ENCODE peak calls at places on chromosomes 16 and 17, in five cellular contexts. A is AG04450, H is T-cell, K is AG09319, J is KG1. I is an unnamed sample.

GRCh38 chr17:75194879-75195278 is 10.6 kb upstream of the NUP85 start:
- DNase-seq in J (no peak), A (no peak), K (no peak), H (no peak), I (no peak)

GRCh38 chr17:31533546-31534155 is 142.2 kb downstream of the RAB11FIP4 start:
- DNase-seq in K (peak; percentile 30), H (no peak), J (no peak), A (peak; percentile 64), I (peak; percentile 6)

GRCh38 chr16:50616883-50617629 is 64.1 kb downstream of the SNX20 start:
- DNase-seq in K (no peak), A (no peak), H (no peak), J (no peak), I (no peak)

GRCh38 chr17:39813631-39814030 is 50.5 kb downstream of the IKZF3 start:
- DNase-seq in J (no peak), A (no peak), K (no peak), H (peak; percentile 52), I (no peak)

GRCh38 chr16:12317856-12318591 is 341.5 kb downstream of the SNX29 start:
- DNase-seq in J (no peak), K (no peak), H (no peak), A (no peak), I (no peak)

GRCh38 chr17:7747586-7747985 is 30.0 kb downstream of the DNAH2 start:
- DNase-seq in H (no peak), A (peak; percentile 23), J (no peak), K (no peak), I (no peak)

GRCh38 chr17:67652433-67652832 is 65.3 kb upstream of the NOL11 start:
- DNase-seq in H (no peak), A (no peak), J (no peak), K (no peak), I (no peak)

GRCh38 chr16:79250457-79251098 is 350.0 kb downstream of the MAF start:
- DNase-seq in K (no peak), A (no peak), J (no peak), H (no peak), I (no peak)

GRCh38 chr17:8121531-8122390 is 2.1 kb downstream of the HES7 start:
- DNase-seq in K (no peak), A (no peak), J (peak; percentile 23), H (no peak), I (peak; percentile 43)

GRCh38 chr17:74134991-74135390 is 68.5 kb upstream of the RPL38 start:
- DNase-seq in H (no peak), K (no peak), J (no peak), A (no peak), I (no peak)

GRCh38 chr16:83723244-83723643 is 84.5 kb upstream of the HSBP1 start:
- DNase-seq in J (no peak), A (no peak), K (no peak), H (no peak), I (no peak)

I was measured in GDM1.